ENCODE peak calls at places on chromosomes 4 and X, in seven cellular contexts. W is iris pigment epithelial cell, G is coronary artery, R is left lung, E is AG04449, K is AG10803, M is memory B cell. D is an unnamed sample.

GRCh38 chrX:109886122-109886761 is 116.7 kb upstream of the TMEM164 start:
- DNase-seq in W (peak; percentile 58), G (no peak), R (no peak), E (no peak), K (peak; percentile 41), M (no peak), D (peak; percentile 60)

GRCh38 chrX:63441717-63442116 is 90.6 kb upstream of the SPIN4 start:
- DNase-seq in W (no peak), G (no peak), R (no peak), E (no peak), K (no peak), M (no peak), D (no peak)

GRCh38 chr4:40546972-40547371 is 82.7 kb downstream of the RBM47 start:
- DNase-seq in W (no peak), G (no peak), R (no peak), E (no peak), K (no peak), M (no peak), D (no peak)

GRCh38 chr4:1385373-1386340 is 20.6 kb downstream of the NKX1-1 start:
- DNase-seq in W (no peak), G (no peak), R (peak; percentile 75), E (no peak), K (no peak), M (no peak), D (no peak)

GRCh38 chr4:105158837-105159236 is 12.2 kb downstream of the TET2 start:
- DNase-seq in W (peak; percentile 42), G (no peak), R (no peak), E (no peak), K (peak; percentile 42), M (no peak), D (no peak)

GRCh38 chr4:32789026-32789608 is 2068.9 kb downstream of the PCDH7 start:
- DNase-seq in W (peak; percentile 20), G (no peak), R (no peak), E (no peak), K (no peak), M (no peak), D (peak; percentile 8)

GRCh38 chrX:73266766-73267165 is 52.1 kb upstream of the NAP1L2 start:
- DNase-seq in W (no peak), G (no peak), R (no peak), E (no peak), K (no peak), M (no peak), D (no peak)

GRCh38 chrX:154351183-154352011 is 23.0 kb downstream of the FLNA start:
- DNase-seq in W (no peak), G (no peak), R (peak; percentile 50), E (no peak), K (no peak), M (no peak), D (no peak)

GRCh38 chr4:182604953-182605352 is 312.2 kb downstream of the DCTD start:
- DNase-seq in W (peak; percentile 75), G (no peak), R (no peak), E (peak; percentile 28), K (no peak), M (no peak), D (no peak)

GRCh38 chr4:168488800-168489404 is 8.0 kb upstream of the PALLD start:
- DNase-seq in W (no peak), G (no peak), R (no peak), E (no peak), K (no peak), M (no peak), D (no peak)

GRCh38 chr4:113673450-113673849 is 88.1 kb downstream of the CAMK2D start:
- DNase-seq in W (peak; percentile 28), G (no peak), R (no peak), E (no peak), K (no peak), M (no peak), D (peak; percentile 8)

GRCh38 chrX:63961964-63962363 is 176.9 kb upstream of the ARHGEF9 start:
- DNase-seq in W (no peak), G (no peak), R (no peak), E (no peak), K (no peak), M (no peak), D (no peak)

GRCh38 chrX:20913760-20914159 is 460.5 kb upstream of the CNKSR2 start:
- DNase-seq in W (no peak), G (no peak), R (no peak), E (no peak), K (no peak), M (no peak), D (no peak)

GRCh38 chr4:142557220-142557801 is 288.8 kb downstream of the INPP4B start:
- DNase-seq in W (no peak), G (no peak), R (no peak), E (no peak), K (no peak), M (no peak), D (no peak)

D was measured in AG20443.